ENCODE peak calls at places on chromosomes 7 and 10, in ten cellular contexts. F is mesothelial cell of epicardium, M is AG09319, G is AG09309, A is lower leg skin, Z is nephron progenitor cell, Y is right lobe of liver, U is Calu3, K is AG04449, C is heart left ventricle. L is an unnamed sample.
A peak's percentile ranks its signal among the peaks of the same experiment; 100 is the strongest.

GRCh38 chr7:157126921-157127320 is 11.8 kb upstream of the UBE3C start:
- DNase-seq in F (no peak), M (no peak), G (no peak), A (no peak), Z (no peak), Y (no peak), U (no peak), K (no peak), C (no peak), L (no peak)

GRCh38 chr10:105017116-105017515 is 376.0 kb downstream of the SORCS3 start:
- DNase-seq in F (no peak), M (no peak), G (no peak), A (no peak), Z (no peak), Y (no peak), U (no peak), K (no peak), C (no peak), L (no peak)

GRCh38 chr10:3897156-3897555 is 112.1 kb upstream of the KLF6 start:
- DNase-seq in F (no peak), M (no peak), G (no peak), A (no peak), Z (no peak), Y (no peak), U (no peak), K (peak; percentile 63), C (no peak), L (peak; percentile 87)

GRCh38 chr7:78769551-78770101 is 683.8 kb downstream of the MAGI2 start:
- DNase-seq in F (no peak), M (no peak), G (no peak), A (no peak), Z (no peak), Y (no peak), U (no peak), K (no peak), C (no peak), L (no peak)

GRCh38 chr10:43962346-43963191 is 313.9 kb upstream of the ZNF32 start:
- DNase-seq in F (peak; percentile 33), M (peak; percentile 38), G (no peak), A (no peak), Z (peak; percentile 31), Y (no peak), U (no peak), K (peak; percentile 52), C (no peak), L (peak; percentile 97)

GRCh38 chr7:17680026-17680425 is 260.3 kb downstream of the SNX13 start:
- DNase-seq in F (no peak), M (no peak), G (peak; percentile 86), A (peak; percentile 88), Z (no peak), Y (no peak), U (no peak), K (no peak), C (peak; percentile 57), L (peak; percentile 84)

GRCh38 chr10:122462533-122463465 is 1.4 kb downstream of the HTRA1 start:
- DNase-seq in F (no peak), M (no peak), G (no peak), A (peak; percentile 68), Z (no peak), Y (peak; percentile 77), U (no peak), K (no peak), C (peak; percentile 57), L (peak; percentile 56)

GRCh38 chr7:76220185-76221057 is 18.7 kb downstream of the SRRM3 start:
- DNase-seq in F (no peak), M (peak; percentile 10), G (no peak), A (no peak), Z (peak; percentile 59), Y (no peak), U (peak; percentile 47), K (no peak), C (peak; percentile 32), L (peak; percentile 49)

GRCh38 chr10:77823811-77824542 is 102.6 kb downstream of the DLG5 start:
- DNase-seq in F (no peak), M (no peak), G (no peak), A (no peak), Z (no peak), Y (no peak), U (no peak), K (no peak), C (no peak), L (no peak)

GRCh38 chr7:157684596-157685429 is 348.0 kb downstream of the DNAJB6 start:
- DNase-seq in F (no peak), M (no peak), G (no peak), A (no peak), Z (peak; percentile 66), Y (peak; percentile 39), U (no peak), K (no peak), C (no peak), L (no peak)

GRCh38 chr10:59606551-59606961 is 103.1 kb downstream of the SLC16A9 start:
- DNase-seq in F (no peak), M (no peak), G (no peak), A (no peak), Z (no peak), Y (no peak), U (no peak), K (no peak), C (no peak), L (peak; percentile 18)

GRCh38 chr10:59607971-59608370 is 101.7 kb downstream of the SLC16A9 start:
- DNase-seq in F (no peak), M (no peak), G (no peak), A (no peak), Z (no peak), Y (no peak), U (no peak), K (no peak), C (no peak), L (no peak)

DNA sequence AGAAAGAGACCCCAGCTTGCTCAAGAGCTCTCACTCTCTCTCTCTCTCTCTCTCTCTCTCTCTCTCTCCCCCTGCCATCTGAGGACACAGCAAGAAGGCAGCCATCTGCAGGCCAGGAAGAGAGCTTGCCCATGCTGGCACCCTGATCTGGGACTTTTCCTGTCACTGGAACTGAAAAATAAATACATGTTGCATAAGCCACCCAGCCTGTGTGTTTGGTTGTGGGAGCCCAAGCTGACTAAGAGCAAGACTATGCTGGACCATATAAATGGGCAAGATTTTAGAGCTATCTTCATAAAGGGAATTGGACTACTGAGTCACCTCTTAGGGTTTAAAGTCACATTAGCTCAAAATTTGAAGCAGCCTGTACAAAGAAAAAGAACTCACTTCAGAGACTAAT is 98.6 kb downstream of the SLC16A9 start:
- DNase-seq in F (no peak), M (no peak), G (no peak), A (no peak), Z (no peak), Y (no peak), U (no peak), K (no peak), C (no peak), L (no peak)
- TF ChIP-seq CTCF in F (no peak), M (no peak), G (no peak), A (no peak), Z (no peak), Y (no peak), U (no peak), K (no peak), C (no peak), L (no peak)

DNA sequence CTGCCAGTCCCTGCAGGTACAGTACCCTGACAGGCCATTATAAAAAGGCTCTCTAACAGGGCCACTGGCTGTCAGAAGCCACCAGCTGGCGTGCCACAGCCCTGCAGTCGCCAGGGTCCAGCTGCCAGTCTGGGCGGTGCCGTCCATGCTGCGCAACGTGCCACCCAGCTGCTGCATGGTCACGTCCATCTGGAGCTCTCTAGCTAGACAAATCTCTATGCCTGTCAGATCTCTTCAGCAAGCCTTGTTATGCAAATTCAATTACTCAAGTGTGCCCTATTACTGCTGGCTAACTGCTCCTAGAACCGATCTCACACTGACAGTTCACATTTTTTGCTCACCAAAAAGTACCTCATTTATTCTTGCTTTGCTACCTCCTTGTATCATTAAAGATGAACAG is 75.9 kb downstream of the HIBADH start:
- DNase-seq in F (no peak), M (no peak), G (no peak), A (no peak), Z (no peak), Y (no peak), U (no peak), K (no peak), C (no peak), L (no peak)
- TF ChIP-seq CTCF in F (no peak), M (no peak), G (no peak), A (no peak), Z (no peak), Y (no peak), U (no peak), K (no peak), C (no peak), L (no peak)

GRCh38 chr7:108589874-108590273 is 20.2 kb downstream of the DNAJB9 start:
- DNase-seq in F (no peak), M (no peak), G (no peak), A (no peak), Z (no peak), Y (no peak), U (no peak), K (no peak), C (no peak), L (no peak)

GRCh38 chr7:108598153-108598552 is 28.5 kb downstream of the DNAJB9 start:
- DNase-seq in F (no peak), M (no peak), G (no peak), A (no peak), Z (peak; percentile 13), Y (no peak), U (no peak), K (no peak), C (no peak), L (no peak)

GRCh38 chr7:108596560-108596959 is 26.9 kb downstream of the DNAJB9 start:
- DNase-seq in F (no peak), M (no peak), G (no peak), A (no peak), Z (no peak), Y (no peak), U (no peak), K (no peak), C (no peak), L (no peak)

DNA sequence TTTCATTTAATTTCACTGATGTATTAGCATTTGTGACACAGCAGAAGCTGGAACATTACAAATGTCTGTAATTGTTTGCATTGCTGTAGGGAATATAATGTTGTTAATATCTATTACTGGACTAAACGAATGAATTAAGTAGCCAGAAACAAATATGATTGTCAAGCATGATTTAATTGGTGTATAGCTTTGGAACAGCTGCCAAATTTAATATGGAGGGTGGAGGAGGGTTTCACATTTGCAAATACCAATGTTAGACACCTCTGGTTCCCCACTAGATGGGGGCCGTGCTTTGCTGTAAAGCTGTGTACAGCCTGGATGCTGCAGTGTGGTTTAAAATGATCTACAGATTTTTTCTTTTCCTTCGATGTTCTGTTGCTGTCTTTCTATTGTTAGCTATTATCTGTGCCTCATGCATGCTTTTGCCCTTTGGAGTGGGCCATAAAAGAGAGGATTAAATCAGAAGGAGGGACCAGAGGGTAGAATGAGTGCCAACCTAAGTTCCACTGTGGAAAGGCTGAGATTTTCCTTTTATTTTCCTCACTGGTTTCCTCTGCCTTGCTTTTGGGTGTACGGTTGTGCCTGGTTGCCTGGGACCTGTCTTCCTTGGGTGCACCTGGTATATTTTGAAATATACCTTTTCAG is 23.1 kb downstream of the DNAJB9 start:
- DNase-seq in F (no peak), M (no peak), G (no peak), A (no peak), Z (peak; percentile 15), Y (no peak), U (peak; percentile 17), K (no peak), C (no peak), L (peak; percentile 46)
- TF ChIP-seq CTCF in F (no peak), M (peak; percentile 14), G (peak; percentile 27), A (no peak), Z (no peak), Y (peak; percentile 34), U (no peak), K (peak; percentile 14), C (peak; percentile 16), L (peak; percentile 51)

GRCh38 chr10:79316671-79317431 is 30.4 kb upstream of the PPIF start:
- DNase-seq in F (no peak), M (no peak), G (no peak), A (no peak), Z (no peak), Y (no peak), U (no peak), K (no peak), C (peak; percentile 23), L (no peak)
- TF ChIP-seq CTCF in F (no peak), M (no peak), G (no peak), A (no peak), Z (no peak), Y (no peak), U (no peak), K (no peak), C (no peak), L (peak; percentile 16)